ENCODE peak calls at places on chromosomes 7 and 10, in five cellular contexts. One of them, this sample, is unnamed.

GRCh38 chr7:76333388-76334101 is 25.2 kb downstream of the YWHAG start:
- DNase-seq in A549: no peak
- DNase-seq in psoas muscle: peak; percentile 89
- DNase-seq in ovary: no peak
- DNase-seq in upper lobe of left lung: peak; percentile 48
- DNase-seq in this sample: peak; percentile 44

GRCh38 chr10:25357269-25357668 is 182.5 kb downstream of the GPR158 start:
- DNase-seq in A549: no peak
- DNase-seq in psoas muscle: no peak
- DNase-seq in ovary: no peak
- DNase-seq in upper lobe of left lung: no peak
- DNase-seq in this sample: no peak

GRCh38 chr10:43846187-43846680 is 197.6 kb upstream of the ZNF32 start:
- DNase-seq in A549: no peak
- DNase-seq in psoas muscle: no peak
- DNase-seq in ovary: no peak
- DNase-seq in upper lobe of left lung: no peak
- DNase-seq in this sample: no peak

GRCh38 chr7:48041665-48041995 is 6.3 kb downstream of the C7orf57 start:
- DNase-seq in A549: no peak
- DNase-seq in psoas muscle: no peak
- DNase-seq in ovary: no peak
- DNase-seq in upper lobe of left lung: no peak
- DNase-seq in this sample: no peak

GRCh38 chr7:47806701-47807103 is 141.6 kb downstream of the PKD1L1 start:
- DNase-seq in A549: no peak
- DNase-seq in psoas muscle: no peak
- DNase-seq in ovary: peak; percentile 60
- DNase-seq in upper lobe of left lung: peak; percentile 47
- DNase-seq in this sample: peak; percentile 69

GRCh38 chr10:72062341-72062740 is 26.0 kb downstream of the SPOCK2 start:
- DNase-seq in A549: no peak
- DNase-seq in psoas muscle: no peak
- DNase-seq in ovary: no peak
- DNase-seq in upper lobe of left lung: no peak
- DNase-seq in this sample: no peak

GRCh38 chr7:40372031-40372430 is 237.2 kb downstream of the SUGCT start:
- DNase-seq in A549: no peak
- DNase-seq in psoas muscle: no peak
- DNase-seq in ovary: no peak
- DNase-seq in upper lobe of left lung: no peak
- DNase-seq in this sample: no peak

GRCh38 chr7:5012985-5013384 is 32.7 kb upstream of the RBAK start:
- DNase-seq in A549: no peak
- DNase-seq in psoas muscle: no peak
- DNase-seq in ovary: no peak
- DNase-seq in upper lobe of left lung: no peak
- DNase-seq in this sample: no peak

GRCh38 chr7:128796325-128796724 is 4.6 kb downstream of the CCDC136 start:
- DNase-seq in A549: no peak
- DNase-seq in psoas muscle: no peak
- DNase-seq in ovary: no peak
- DNase-seq in upper lobe of left lung: no peak
- DNase-seq in this sample: no peak

GRCh38 chr10:6145414-6145978 is 56.7 kb downstream of the RBM17 start:
- DNase-seq in A549: no peak
- DNase-seq in psoas muscle: no peak
- DNase-seq in ovary: no peak
- DNase-seq in upper lobe of left lung: no peak
- DNase-seq in this sample: no peak

GRCh38 chr7:139772115-139772514 is 5.7 kb downstream of the HIPK2 start:
- DNase-seq in A549: no peak
- DNase-seq in psoas muscle: no peak
- DNase-seq in ovary: no peak
- DNase-seq in upper lobe of left lung: peak; percentile 59
- DNase-seq in this sample: no peak

GRCh38 chr10:59913547-59914237 is 7.3 kb upstream of the CCDC6 start:
- DNase-seq in A549: no peak
- DNase-seq in psoas muscle: no peak
- DNase-seq in ovary: no peak
- DNase-seq in upper lobe of left lung: no peak
- DNase-seq in this sample: no peak

GRCh38 chr7:7479275-7479674 is 56.4 kb downstream of the COL28A1 start:
- DNase-seq in A549: no peak
- DNase-seq in psoas muscle: no peak
- DNase-seq in ovary: no peak
- DNase-seq in upper lobe of left lung: no peak
- DNase-seq in this sample: no peak

GRCh38 chr7:7474436-7474835 is 61.2 kb downstream of the COL28A1 start:
- DNase-seq in A549: no peak
- DNase-seq in psoas muscle: no peak
- DNase-seq in ovary: no peak
- DNase-seq in upper lobe of left lung: no peak
- DNase-seq in this sample: no peak

GRCh38 chr7:7478569-7478968 is 57.1 kb downstream of the COL28A1 start:
- DNase-seq in A549: no peak
- DNase-seq in psoas muscle: no peak
- DNase-seq in ovary: no peak
- DNase-seq in upper lobe of left lung: no peak
- DNase-seq in this sample: no peak

DNA sequence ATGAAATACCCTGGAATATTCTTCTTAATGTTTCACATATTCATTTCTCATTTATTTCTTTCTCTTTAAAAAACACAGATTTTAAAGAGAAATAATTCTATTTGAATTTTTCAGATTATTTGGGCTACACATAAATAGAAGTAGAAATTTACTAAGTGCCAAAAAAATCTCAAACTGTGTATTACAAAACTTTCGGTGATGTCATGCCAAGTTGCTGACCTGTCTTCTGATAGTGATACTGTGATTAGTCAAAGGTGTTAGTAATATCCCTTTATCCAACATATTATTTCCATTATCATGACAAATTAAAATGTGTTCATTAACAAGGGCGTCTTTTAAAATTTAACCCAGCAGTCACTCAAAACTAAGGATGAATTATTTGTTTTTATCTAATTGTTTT is 60.1 kb downstream of the COL28A1 start:
- DNase-seq in A549: no peak
- DNase-seq in psoas muscle: no peak
- DNase-seq in ovary: no peak
- DNase-seq in upper lobe of left lung: no peak
- DNase-seq in this sample: no peak
- TF ChIP-seq CTCF in A549: no peak
- TF ChIP-seq CTCF in psoas muscle: no peak
- TF ChIP-seq CTCF in ovary: no peak
- TF ChIP-seq CTCF in upper lobe of left lung: no peak
- TF ChIP-seq CTCF in this sample: no peak

DNA sequence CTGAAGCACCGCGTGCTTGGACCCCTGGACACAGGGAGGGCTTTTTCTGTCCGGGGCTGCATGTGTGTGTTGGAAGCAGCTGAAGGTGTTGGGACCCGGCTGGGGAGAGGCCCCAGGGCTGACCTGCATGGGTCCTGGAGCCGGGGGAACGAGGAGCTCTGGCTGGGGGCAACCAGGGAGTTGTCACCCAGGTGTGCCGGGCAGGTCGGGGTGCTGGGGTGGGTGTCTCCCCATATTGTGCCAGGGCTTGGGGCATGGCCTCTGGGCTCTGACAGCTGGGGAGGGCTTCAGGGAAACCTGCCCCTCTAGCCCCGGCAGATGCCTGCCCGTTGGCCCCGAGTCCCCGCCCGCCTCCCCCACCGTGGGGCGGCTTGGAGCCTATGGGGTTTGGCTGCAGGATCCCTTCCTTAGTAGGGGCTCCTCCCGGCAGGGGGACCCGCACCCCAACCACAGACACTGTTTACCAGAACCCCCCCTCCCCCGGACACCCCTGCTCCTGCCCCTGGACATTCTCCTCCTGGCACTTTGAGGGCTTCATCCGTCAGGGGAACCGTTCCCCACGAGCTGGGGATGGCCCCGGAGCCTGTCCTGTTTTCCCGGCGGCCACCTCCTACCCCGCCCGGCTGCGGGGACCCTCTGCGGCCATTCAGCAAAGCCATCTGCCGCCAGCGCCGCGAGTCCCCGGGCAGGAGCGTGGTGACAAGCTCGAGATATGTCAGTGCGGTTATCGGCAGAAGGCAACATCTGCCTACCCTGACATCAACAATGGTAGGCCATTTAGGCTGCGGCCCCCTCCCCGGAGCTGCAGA is 42.4 kb downstream of the UNCX start:
- DNase-seq in A549: no peak
- DNase-seq in psoas muscle: peak; percentile 34
- DNase-seq in ovary: no peak
- DNase-seq in upper lobe of left lung: no peak
- DNase-seq in this sample: no peak
- H3K27ac ChIP-seq in A549: no peak overlapping the region
- H3K27ac ChIP-seq in psoas muscle: no peak overlapping the region
- H3K27ac ChIP-seq in ovary: no peak overlapping the region
- H3K27ac ChIP-seq in upper lobe of left lung: no peak overlapping the region
- H3K27ac ChIP-seq in this sample: no peak overlapping the region

DNA sequence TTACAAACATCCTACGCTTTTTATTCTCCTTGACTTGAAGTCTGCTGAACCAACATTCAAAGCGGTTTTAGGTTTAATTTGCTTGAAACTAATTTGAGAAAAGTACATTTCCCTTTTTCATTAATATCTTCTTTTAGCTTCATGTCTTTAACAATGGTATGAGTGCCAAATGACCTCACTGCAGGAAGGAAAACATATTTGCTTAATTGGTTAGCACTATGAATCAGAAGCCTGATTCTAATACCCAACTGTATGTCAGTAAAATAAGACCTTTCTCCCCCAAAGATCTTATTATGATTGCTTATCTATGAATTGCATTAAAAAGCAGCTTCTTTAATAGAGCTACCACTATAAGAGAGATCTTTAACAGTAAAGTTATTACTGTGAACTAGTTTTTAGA is 5.9 kb downstream of the COL1A2 start:
- DNase-seq in A549: no peak
- DNase-seq in psoas muscle: no peak
- DNase-seq in ovary: no peak
- DNase-seq in upper lobe of left lung: no peak
- DNase-seq in this sample: no peak
- H3K4me3 ChIP-seq in A549: no peak overlapping the region
- H3K4me3 ChIP-seq in psoas muscle: no peak overlapping the region
- H3K4me3 ChIP-seq in ovary: no peak overlapping the region
- H3K4me3 ChIP-seq in upper lobe of left lung: no peak overlapping the region
- H3K4me3 ChIP-seq in this sample: no peak overlapping the region

GRCh38 chr7:44590910-44591309 is 8.9 kb upstream of the TMED4 start:
- DNase-seq in A549: no peak
- DNase-seq in psoas muscle: no peak
- DNase-seq in ovary: no peak
- DNase-seq in upper lobe of left lung: no peak
- DNase-seq in this sample: no peak
- TF ChIP-seq CTCF in A549: no peak
- TF ChIP-seq CTCF in psoas muscle: no peak
- TF ChIP-seq CTCF in ovary: no peak
- TF ChIP-seq CTCF in upper lobe of left lung: no peak
- TF ChIP-seq CTCF in this sample: no peak

GRCh38 chr10:18523025-18523424 is 128.4 kb downstream of the NSUN6 start:
- DNase-seq in A549: no peak
- DNase-seq in psoas muscle: no peak
- DNase-seq in ovary: no peak
- DNase-seq in upper lobe of left lung: no peak
- DNase-seq in this sample: peak; percentile 71

GRCh38 chr10:18528292-18528691 is 123.1 kb downstream of the NSUN6 start:
- DNase-seq in A549: no peak
- DNase-seq in psoas muscle: no peak
- DNase-seq in ovary: no peak
- DNase-seq in upper lobe of left lung: no peak
- DNase-seq in this sample: no peak

GRCh38 chr10:18532881-18533535 is 118.4 kb downstream of the NSUN6 start:
- DNase-seq in A549: no peak
- DNase-seq in psoas muscle: no peak
- DNase-seq in ovary: no peak
- DNase-seq in upper lobe of left lung: no peak
- DNase-seq in this sample: no peak

GRCh38 chr10:18523858-18524257 is 127.5 kb downstream of the NSUN6 start:
- DNase-seq in A549: no peak
- DNase-seq in psoas muscle: no peak
- DNase-seq in ovary: no peak
- DNase-seq in upper lobe of left lung: no peak
- DNase-seq in this sample: no peak

DNA sequence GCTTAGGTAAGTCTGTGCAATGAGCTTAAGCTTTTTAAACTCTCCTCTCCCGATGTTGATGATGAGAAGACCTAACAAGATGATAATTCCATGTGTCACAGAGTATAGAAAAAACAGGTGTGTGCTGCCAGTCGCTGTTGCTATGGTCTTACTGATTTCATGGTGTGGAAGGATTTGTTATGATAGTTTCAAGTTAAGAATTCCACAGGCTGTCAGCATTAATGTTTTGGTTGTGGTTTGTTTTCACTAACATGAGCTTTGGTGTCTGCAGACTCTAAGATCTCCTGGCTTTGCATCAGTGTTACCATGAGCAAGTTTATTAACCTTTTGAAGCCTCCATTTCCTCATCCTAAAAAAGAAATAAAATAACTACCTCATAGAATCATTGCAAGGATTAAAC is 123.7 kb downstream of the NSUN6 start:
- DNase-seq in A549: no peak
- DNase-seq in psoas muscle: no peak
- DNase-seq in ovary: no peak
- DNase-seq in upper lobe of left lung: no peak
- DNase-seq in this sample: no peak
- H3K27ac ChIP-seq in A549: no peak overlapping the region
- H3K27ac ChIP-seq in psoas muscle: no peak overlapping the region
- H3K27ac ChIP-seq in ovary: no peak overlapping the region
- H3K27ac ChIP-seq in upper lobe of left lung: no peak overlapping the region
- H3K27ac ChIP-seq in this sample: no peak overlapping the region

GRCh38 chr10:89537361-89537760 is 2.0 kb upstream of the SLC16A12 start:
- DNase-seq in A549: no peak
- DNase-seq in psoas muscle: no peak
- DNase-seq in ovary: no peak
- DNase-seq in upper lobe of left lung: no peak
- DNase-seq in this sample: no peak

GRCh38 chr10:89532476-89532875 is 2.9 kb downstream of the SLC16A12 start:
- DNase-seq in A549: no peak
- DNase-seq in psoas muscle: no peak
- DNase-seq in ovary: no peak
- DNase-seq in upper lobe of left lung: no peak
- DNase-seq in this sample: no peak

GRCh38 chr10:89536013-89536354 is 590 bp upstream of the SLC16A12 start:
- DNase-seq in A549: no peak
- DNase-seq in psoas muscle: no peak
- DNase-seq in ovary: no peak
- DNase-seq in upper lobe of left lung: no peak
- DNase-seq in this sample: no peak

GRCh38 chr10:89535185-89536012 is at the start of gene SLC16A12:
- DNase-seq in A549: no peak
- DNase-seq in psoas muscle: peak; percentile 55
- DNase-seq in ovary: peak; percentile 21
- DNase-seq in upper lobe of left lung: no peak
- DNase-seq in this sample: peak; percentile 36

GRCh38 chr10:89534826-89535166 is 598 bp downstream of the SLC16A12 start:
- DNase-seq in A549: no peak
- DNase-seq in psoas muscle: no peak
- DNase-seq in ovary: no peak
- DNase-seq in upper lobe of left lung: no peak
- DNase-seq in this sample: no peak
- H3K4me3 ChIP-seq in A549: peak overlapping the region; percentile 40
- H3K4me3 ChIP-seq in psoas muscle: peak overlapping the region; percentile 60
- H3K4me3 ChIP-seq in ovary: no peak overlapping the region
- H3K4me3 ChIP-seq in upper lobe of left lung: peak overlapping the region; percentile 51
- H3K4me3 ChIP-seq in this sample: peak overlapping the region; percentile 48

This sample was measured in cardiac muscle cell.